ENCODE peak calls at places on chromosomes 11 and 22, in four cellular contexts. Z is IMR-90, V is breast epithelium, X is cardiac muscle cell. G is an unnamed sample. For H3K27me3, the result is how much of the 10 kb centered on the place peaks cover.

GRCh38 chr11:5937868-5938602 is 4.0 kb upstream of the OR56A3 start:
- DNase-seq in Z (no peak), V (no peak), X (no peak), G (no peak)

GRCh38 chr11:76609736-76610370 is 60.7 kb downstream of the LRRC32 start:
- DNase-seq in Z (no peak), V (no peak), X (no peak), G (no peak)

GRCh38 chr11:94424662-94425061 is 23.4 kb upstream of the GPR83 start:
- DNase-seq in Z (peak), V (no peak), X (no peak), G (peak)

GRCh38 chr22:38479096-38479840 is 11.4 kb downstream of the KDELR3 start:
- DNase-seq in Z (no peak), V (no peak), X (no peak), G (no peak)

GRCh38 chr22:19114984-19115552 is 7.1 kb downstream of the DGCR2 start:
- DNase-seq in Z (no peak), V (no peak), X (no peak), G (no peak)

GRCh38 chr22:50190182-50190951 is 4.7 kb downstream of the TRABD start:
- DNase-seq in Z (no peak), V (peak), X (peak), G (peak)

GRCh38 chr22:19105867-19106802 is 16.1 kb downstream of the DGCR2 start:
- DNase-seq in Z (no peak), V (no peak), X (no peak), G (no peak)

GRCh38 chr11:37409124-37409523 is 811.1 kb upstream of the RAG2 start:
- DNase-seq in Z (no peak), V (no peak), X (no peak), G (peak)

GRCh38 chr22:38953577-38954413 is 3.6 kb upstream of the APOBEC3A start:
- DNase-seq in Z (no peak), V (peak), X (no peak), G (peak)

GRCh38 chr11:19511413-19512183 is 201.0 kb upstream of the NAV2 start:
- DNase-seq in Z (no peak), V (no peak), X (no peak), G (no peak)

GRCh38 chr11:76640540-76640939 is 30.0 kb downstream of the LRRC32 start:
- DNase-seq in Z (no peak), V (no peak), X (peak), G (no peak)

GRCh38 chr22:33110562-33111163 is 52.5 kb upstream of the SYN3 start:
- DNase-seq in Z (no peak), V (no peak), X (no peak), G (no peak)

GRCh38 chr22:33111491-33111890 is 53.3 kb upstream of the SYN3 start:
- DNase-seq in Z (no peak), V (no peak), X (no peak), G (no peak)

GRCh38 chr22:33109532-33110148 is 51.5 kb upstream of the SYN3 start:
- DNase-seq in Z (no peak), V (no peak), X (no peak), G (no peak)

GRCh38 chr22:33114570-33114969 is 56.4 kb upstream of the SYN3 start:
- DNase-seq in Z (no peak), V (no peak), X (no peak), G (no peak)

GRCh38 chr22:33112606-33113005 is 54.4 kb upstream of the SYN3 start:
- DNase-seq in Z (no peak), V (no peak), X (peak), G (no peak)
- H3K27me3 ChIP-seq in Z (under half), V (under half), X (under half), G (under half)

GRCh38 chr11:71202966-71203365 is 49.4 kb downstream of the SHANK2 start:
- DNase-seq in Z (no peak), V (no peak), X (no peak), G (no peak)
- H3K27me3 ChIP-seq in Z (under half), V (under half), X (under half), G (under half)

GRCh38 chr11:120167659-120168058 is 29.7 kb upstream of the TRIM29 start:
- DNase-seq in Z (no peak), V (no peak), X (no peak), G (no peak)
- H3K27me3 ChIP-seq in Z (under half), V (under half), X (half or more), G (under half)

GRCh38 chr22:22196833-22197477 is 47.6 kb upstream of the VPREB1 start:
- DNase-seq in Z (no peak), V (no peak), X (no peak), G (no peak)

GRCh38 chr22:22199634-22200033 is 45.0 kb upstream of the VPREB1 start:
- DNase-seq in Z (no peak), V (no peak), X (no peak), G (no peak)

GRCh38 chr22:22198751-22199150 is 45.8 kb upstream of the VPREB1 start:
- DNase-seq in Z (no peak), V (no peak), X (no peak), G (no peak)

GRCh38 chr22:22196018-22196533 is 48.5 kb upstream of the VPREB1 start:
- DNase-seq in Z (no peak), V (no peak), X (no peak), G (no peak)

DNA sequence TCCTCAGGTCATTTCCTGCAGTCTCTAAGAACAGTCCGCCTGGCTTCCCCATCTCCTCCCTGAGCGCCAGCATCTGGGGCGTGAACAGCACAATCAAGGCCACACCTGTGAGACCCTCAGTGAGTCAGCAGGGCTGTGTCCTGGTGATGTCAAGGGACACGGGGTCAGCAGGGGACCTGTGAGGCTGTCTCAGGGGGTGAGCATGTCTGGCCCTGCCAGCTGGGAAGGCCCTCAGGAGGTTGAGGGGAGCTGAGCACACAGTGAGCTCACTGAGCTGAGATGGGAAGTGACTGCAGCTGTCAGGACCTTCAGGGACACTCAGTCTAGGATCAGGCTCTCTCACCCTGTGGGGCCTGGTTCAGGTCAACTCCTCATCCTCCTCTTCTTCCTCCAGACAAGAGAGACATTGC is 46.6 kb upstream of the VPREB1 start:
- DNase-seq in Z (no peak), V (no peak), X (no peak), G (no peak)
- H3K27me3 ChIP-seq in Z (under half), V (under half), X (half or more), G (under half)

GRCh38 chr11:131297441-131297840 is 73.0 kb upstream of the NTM start:
- DNase-seq in Z (no peak), V (no peak), X (no peak), G (no peak)
- H3K27me3 ChIP-seq in Z (under half), V (under half), X (under half), G (under half)

DNA sequence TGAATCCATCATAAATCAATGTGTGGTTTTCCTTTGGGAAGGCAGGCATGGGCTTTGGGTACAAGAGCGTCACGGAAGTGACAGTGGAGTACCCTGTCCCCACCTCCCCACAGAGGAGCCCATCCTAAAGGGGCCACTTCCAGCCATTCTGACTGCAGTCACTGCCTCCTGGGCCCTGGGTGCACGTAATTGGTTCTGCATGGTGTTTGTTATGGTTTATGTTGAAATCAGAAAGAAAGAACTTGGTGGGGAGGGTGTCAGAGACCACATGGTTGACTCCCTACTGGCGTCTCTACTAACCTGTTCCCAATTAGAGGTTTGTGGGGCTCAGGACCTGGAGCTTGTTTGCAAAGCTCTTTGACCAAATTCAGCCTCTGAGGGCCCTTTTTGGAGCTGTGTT is 40.8 kb downstream of the RIBC2 start:
- DNase-seq in Z (peak), V (no peak), X (no peak), G (no peak)
- H3K27me3 ChIP-seq in Z (under half), V (under half), X (under half), G (under half)

G was measured in foreskin keratinocyte.